ENCODE peak calls at places on chromosomes 1 and 21, in six cellular contexts. Q, M, R, D, T and O are unnamed samples.

GRCh38 chr21:45491056-45491455 is 51.2 kb downstream of the SLC19A1 start:
- DNase-seq in Q (no peak), M (no peak), R (no peak), D (no peak), T (no peak), O (no peak)

GRCh38 chr1:61388586-61388985 is 306.2 kb downstream of the NFIA start:
- DNase-seq in Q (no peak), M (no peak), R (no peak), D (peak; percentile 4), T (peak; percentile 50), O (no peak)

GRCh38 chr1:30763654-30764248 is 6.2 kb upstream of the LAPTM5 start:
- DNase-seq in Q (no peak), M (no peak), R (no peak), D (no peak), T (no peak), O (no peak)

GRCh38 chr21:31253684-31254083 is 90.4 kb downstream of the TIAM1 start:
- DNase-seq in Q (no peak), M (no peak), R (no peak), D (no peak), T (no peak), O (peak; percentile 53)

GRCh38 chr1:94481473-94481933 is 60.1 kb downstream of the F3 start:
- DNase-seq in Q (peak; percentile 79), M (peak; percentile 23), R (peak; percentile 9), D (peak; percentile 80), T (peak; percentile 82), O (peak; percentile 83)

GRCh38 chr1:93723101-93723500 is 41.5 kb upstream of the BCAR3 start:
- DNase-seq in Q (no peak), M (no peak), R (no peak), D (peak; percentile 49), T (no peak), O (no peak)

GRCh38 chr1:24888971-24889670 is 41.0 kb downstream of the RUNX3 start:
- DNase-seq in Q (no peak), M (no peak), R (no peak), D (peak; percentile 30), T (peak; percentile 54), O (no peak)

GRCh38 chr1:11281518-11282331 is 8.7 kb downstream of the UBIAD1 start:
- DNase-seq in Q (peak; percentile 32), M (no peak), R (no peak), D (peak; percentile 58), T (no peak), O (peak; percentile 95)

GRCh38 chr1:111030590-111030989 is 66.9 kb upstream of the LRIF1 start:
- DNase-seq in Q (peak; percentile 47), M (peak; percentile 48), R (peak; percentile 45), D (peak; percentile 80), T (peak; percentile 49), O (peak; percentile 50)

GRCh38 chr1:200438911-200439310 is 29.1 kb upstream of the ZNF281 start:
- DNase-seq in Q (no peak), M (no peak), R (no peak), D (peak; percentile 55), T (peak; percentile 50), O (no peak)

GRCh38 chr1:93779540-93780121 is 98.0 kb upstream of the BCAR3 start:
- DNase-seq in Q (no peak), M (no peak), R (no peak), D (peak; percentile 99), T (peak; percentile 100), O (no peak)

GRCh38 chr1:151371744-151372410 is 628 bp downstream of the SELENBP1 start:
- DNase-seq in Q (peak; percentile 59), M (peak; percentile 75), R (no peak), D (peak; percentile 22), T (no peak), O (peak; percentile 84)

GRCh38 chr1:203563291-203563690 is 63.3 kb upstream of the ATP2B4 start:
- DNase-seq in Q (no peak), M (no peak), R (no peak), D (peak; percentile 27), T (no peak), O (no peak)

GRCh38 chr1:203556047-203556851 is 62.3 kb downstream of the OPTC start:
- DNase-seq in Q (peak; percentile 16), M (peak; percentile 32), R (no peak), D (no peak), T (no peak), O (peak; percentile 79)

GRCh38 chr1:203557390-203557789 is 63.4 kb downstream of the OPTC start:
- DNase-seq in Q (peak; percentile 16), M (peak; percentile 17), R (no peak), D (peak; percentile 88), T (peak; percentile 35), O (no peak)

GRCh38 chr1:203557958-203558760 is 64.2 kb downstream of the OPTC start:
- DNase-seq in Q (peak; percentile 39), M (peak; percentile 10), R (no peak), D (peak; percentile 99), T (peak; percentile 97), O (peak; percentile 94)

DNA sequence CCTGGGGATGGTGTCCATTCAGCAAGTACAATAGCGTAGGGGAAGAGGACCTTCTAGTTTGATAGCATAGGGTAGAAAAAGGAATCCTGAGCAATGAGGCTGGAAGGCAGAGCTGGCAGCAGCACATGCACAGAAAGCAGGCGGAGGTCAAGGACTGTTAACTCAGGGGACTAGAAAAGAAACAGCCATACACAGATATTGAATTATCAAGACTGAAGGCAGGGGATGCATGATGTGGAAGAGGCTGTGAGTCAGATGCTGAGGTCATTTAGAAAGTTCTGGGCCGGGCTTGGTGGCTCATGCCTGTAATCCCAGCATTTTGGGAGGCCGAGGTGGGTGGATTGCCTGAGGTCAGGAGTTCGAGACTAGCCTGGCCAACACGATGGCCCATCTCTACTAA is 65.6 kb downstream of the OPTC start:
- DNase-seq in Q (no peak), M (no peak), R (no peak), D (peak; percentile 41), T (peak; percentile 34), O (peak; percentile 62)
- H3K4me1 ChIP-seq in Q (peaks cover 4% of the 10 kb centered on the region), M (peaks cover 8% of the 10 kb centered on the region), R (no peaks in the 10 kb centered on the region), D (peaks cover 45% of the 10 kb centered on the region), T (peaks cover 40% of the 10 kb centered on the region), O (peaks cover 43% of the 10 kb centered on the region)

DNA sequence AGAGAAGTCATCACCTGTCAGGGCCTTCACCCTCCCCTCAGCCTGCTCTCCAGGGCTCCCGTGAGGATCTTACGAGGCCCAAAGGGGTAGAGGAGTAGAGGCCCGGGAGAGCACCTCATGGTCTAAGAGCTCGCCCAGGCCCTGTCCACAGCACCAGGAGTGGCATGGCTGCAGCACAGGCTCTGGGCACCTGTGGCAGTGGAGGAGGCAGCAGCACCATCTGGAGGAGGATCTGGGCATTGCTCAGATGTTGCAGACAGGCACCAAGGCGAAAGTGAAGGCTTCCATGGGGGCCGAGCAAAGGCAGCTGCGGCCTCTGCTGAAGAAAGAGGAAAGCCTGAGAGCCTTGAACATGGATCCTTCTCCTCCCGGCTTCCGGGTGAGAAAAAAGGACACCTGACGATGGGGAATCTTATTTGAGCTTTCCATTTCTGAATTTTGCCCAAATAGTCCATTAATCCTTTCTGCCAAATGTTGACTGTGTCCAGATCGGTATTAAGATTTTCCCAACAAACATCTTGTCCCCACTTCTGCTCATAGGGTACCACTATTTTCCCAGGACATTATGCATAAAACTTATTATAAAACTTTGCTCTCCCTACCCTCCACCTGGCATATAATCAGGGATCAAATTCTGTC is 604.7 kb downstream of the PTPRC start:
- DNase-seq in Q (peak; percentile 36), M (peak; percentile 48), R (peak; percentile 67), D (peak; percentile 70), T (peak; percentile 26), O (peak; percentile 58)
- TF ChIP-seq CTCF in Q (no peak), M (peak; percentile 23), R (peak; percentile 94), D (peak; percentile 71), T (peak; percentile 62), O (peak; percentile 62)

DNA sequence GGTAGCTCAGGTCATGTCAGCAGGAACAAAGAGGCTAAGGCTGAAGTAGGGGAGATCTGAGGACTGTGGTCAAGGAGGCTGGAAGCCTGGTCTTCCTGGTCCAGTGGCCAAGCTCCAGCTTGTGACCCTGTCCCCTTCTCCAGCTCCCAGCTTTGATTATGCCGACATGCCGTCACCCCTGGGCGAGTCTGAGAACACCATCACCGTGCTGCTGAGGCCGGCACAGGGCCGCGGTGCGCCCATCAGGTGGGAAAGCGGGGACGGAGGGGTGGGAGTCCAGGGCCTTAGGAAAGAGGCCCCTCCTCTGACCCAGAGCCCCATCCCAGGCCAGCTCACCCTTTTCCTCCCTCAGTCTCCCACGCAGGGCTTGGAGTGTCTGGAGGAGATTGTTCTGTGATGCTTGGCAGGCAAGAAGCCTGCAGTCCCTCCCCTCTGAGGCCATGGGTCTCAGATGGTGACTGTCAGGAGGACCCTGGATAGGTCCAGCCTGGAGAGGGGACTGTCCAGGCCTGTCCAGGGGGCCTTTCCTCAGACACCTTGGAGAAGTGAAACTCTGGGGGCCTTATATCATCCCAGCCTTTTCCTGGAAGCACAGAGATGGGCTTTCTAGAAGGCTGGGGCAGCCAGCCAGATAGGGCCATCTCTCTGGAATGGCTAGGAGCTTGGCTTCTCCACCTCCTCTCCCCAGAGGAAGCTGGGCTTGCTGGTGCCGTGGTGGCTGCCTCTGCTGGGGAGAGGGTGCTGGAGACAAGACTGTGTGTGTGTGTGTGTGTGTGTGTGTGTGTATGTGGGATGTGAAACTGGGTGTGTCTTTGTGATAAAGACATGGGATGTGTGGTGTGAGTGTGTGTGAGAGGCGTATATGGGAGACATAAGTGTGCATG is 43.8 kb downstream of the PTPRU start:
- DNase-seq in Q (no peak), M (no peak), R (no peak), D (peak; percentile 11), T (no peak), O (peak; percentile 49)
- H3K27me3 ChIP-seq in Q (no peaks in the 10 kb centered on the region), M (no peaks in the 10 kb centered on the region), R (no peaks in the 10 kb centered on the region), D (no peaks in the 10 kb centered on the region), T (no peaks in the 10 kb centered on the region), O (no peaks in the 10 kb centered on the region)

GRCh38 chr1:91803133-91803532 is 82.8 kb downstream of the TGFBR3 start:
- DNase-seq in Q (no peak), M (no peak), R (no peak), D (no peak), T (no peak), O (peak; percentile 46)
- H3K4me1 ChIP-seq in Q (peaks cover 66% of the 10 kb centered on the region), M (peaks cover 8% of the 10 kb centered on the region), R (peaks cover 29% of the 10 kb centered on the region), D (peaks cover 20% of the 10 kb centered on the region), T (peaks cover 9% of the 10 kb centered on the region), O (peaks cover 15% of the 10 kb centered on the region)

GRCh38 chr1:224175615-224176014 is 7.4 kb upstream of the DEGS1 start:
- DNase-seq in Q (no peak), M (no peak), R (no peak), D (no peak), T (no peak), O (peak; percentile 17)
- TF ChIP-seq CTCF in Q (no peak), M (no peak), R (no peak), D (no peak), T (no peak), O (no peak)